ENCODE peak calls at places on chromosomes 13 and 19, in four cellular contexts. O, N, H and R are unnamed samples. For H3K27me3, the result is how much of the 10 kb centered on the place peaks cover.

GRCh38 chr13:49371943-49372636 is 71.8 kb downstream of the CAB39L start:
- DNase-seq in N (no peak), H (no peak), O (no peak), R (no peak)

GRCh38 chr13:40315416-40316064 is 350.9 kb downstream of the FOXO1 start:
- DNase-seq in N (peak), O (no peak), H (no peak), R (peak)

GRCh38 chr19:39428309-39429112 is 7.2 kb downstream of the RPS16 start:
- DNase-seq in O (peak), N (peak), H (peak), R (no peak)

GRCh38 chr19:6362024-6362344 is 653 bp downstream of the CLPP start:
- DNase-seq in O (no peak), N (no peak), H (no peak), R (no peak)

GRCh38 chr19:33381101-33381500 is 7.6 kb downstream of the CEBPG start:
- DNase-seq in N (no peak), H (no peak), O (no peak), R (no peak)

GRCh38 chr13:95452376-95452775 is 100.1 kb upstream of the CLDN10 start:
- DNase-seq in H (no peak), O (no peak), N (no peak), R (peak)

GRCh38 chr13:63167699-63168337 is 1752.2 kb upstream of the PCDH20 start:
- DNase-seq in H (no peak), N (no peak), O (no peak), R (no peak)

GRCh38 chr19:41276231-41276630 is 12.1 kb downstream of the HNRNPUL1 start:
- DNase-seq in O (no peak), H (no peak), N (no peak), R (no peak)

GRCh38 chr19:18386543-18387251 is 739 bp downstream of the GDF15 start:
- DNase-seq in H (peak), O (peak), N (no peak), R (no peak)

GRCh38 chr19:344625-345319 is at the start of gene MIER2:
- DNase-seq in O (peak), N (peak), H (peak), R (peak)

GRCh38 chr19:58356971-58357797 is 3.9 kb upstream of the A1BG start:
- DNase-seq in O (no peak), H (no peak), N (no peak), R (no peak)

GRCh38 chr19:55526216-55527196 is 10.4 kb downstream of the SBK2 start:
- DNase-seq in O (peak), H (peak), N (peak), R (no peak)

GRCh38 chr13:75704194-75704941 is 68.2 kb downstream of the LMO7 start:
- DNase-seq in H (no peak), N (no peak), O (no peak), R (no peak)

GRCh38 chr13:97460853-97461252 is 26.9 kb downstream of the RAP2A start:
- DNase-seq in O (no peak), N (no peak), H (no peak), R (no peak)

GRCh38 chr13:109381546-109382180 is 404.7 kb downstream of the IRS2 start:
- DNase-seq in N (no peak), H (no peak), O (no peak), R (peak)

GRCh38 chr13:31835932-31836331 is 96.6 kb downstream of the RXFP2 start:
- DNase-seq in N (no peak), H (no peak), O (no peak), R (no peak)

GRCh38 chr19:28234637-28235036 is 978.3 kb downstream of the UQCRFS1 start:
- DNase-seq in O (no peak), N (peak), H (no peak), R (no peak)

GRCh38 chr19:13220847-13221246 is 70.6 kb downstream of the IER2 start:
- DNase-seq in N (no peak), O (no peak), H (no peak), R (no peak)

GRCh38 chr13:25371608-25372274 is at the start of gene ATP8A2:
- DNase-seq in N (no peak), H (no peak), O (no peak), R (no peak)

GRCh38 chr13:24068472-24068871 is 92.0 kb upstream of the SPATA13 start:
- DNase-seq in O (no peak), N (no peak), H (no peak), R (no peak)

GRCh38 chr13:51807041-51807440 is 3.1 kb upstream of the DHRS12 start:
- DNase-seq in O (no peak), H (no peak), N (no peak), R (no peak)

GRCh38 chr13:97369269-97369893 is 64.6 kb upstream of the RAP2A start:
- DNase-seq in O (no peak), H (no peak), N (no peak), R (no peak)

GRCh38 chr19:35959040-35959967 is 23.1 kb downstream of the LRFN3 start:
- DNase-seq in H (peak), N (peak), O (peak), R (no peak)
- TF ChIP-seq CTCF in H (peak), N (peak), O (no peak), R (peak)

GRCh38 chr19:46487178-46487801 is 8.4 kb downstream of the PNMA8B start:
- DNase-seq in H (no peak), O (no peak), N (no peak), R (no peak)

GRCh38 chr19:46488551-46488950 is 7.1 kb downstream of the PNMA8B start:
- DNase-seq in O (no peak), N (no peak), H (no peak), R (no peak)

GRCh38 chr19:46487802-46488445 is 7.7 kb downstream of the PNMA8B start:
- DNase-seq in N (peak), O (peak), H (peak), R (peak)

GRCh38 chr19:46489445-46490272 is 6.0 kb downstream of the PNMA8B start:
- DNase-seq in O (peak), N (peak), H (no peak), R (no peak)

DNA sequence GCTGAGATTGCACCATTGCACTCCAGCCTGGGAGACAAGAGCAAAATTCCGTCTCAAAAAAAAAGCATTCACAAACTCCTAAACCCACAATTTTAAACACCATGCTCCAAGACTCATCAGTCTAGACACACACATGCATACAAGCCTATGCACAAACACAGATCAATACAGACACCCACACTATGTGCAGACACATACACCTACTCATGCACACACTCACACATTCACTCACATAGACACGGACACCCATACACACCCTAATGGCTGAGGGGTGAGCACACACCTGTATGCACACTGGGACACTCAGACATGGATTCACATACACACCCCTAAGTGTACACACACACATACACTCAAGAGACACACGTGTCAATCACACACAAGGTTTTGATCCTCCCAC is 9.3 kb downstream of the PNMA8B start:
- DNase-seq in O (no peak), N (no peak), H (no peak), R (no peak)
- H3K27me3 ChIP-seq in O (half or more), N (under half), H (under half), R (half or more)

GRCh38 chr19:2428027-2428690 is 773 bp upstream of the TIMM13 start:
- DNase-seq in N (peak), H (no peak), O (peak), R (no peak)
- TF ChIP-seq POLR2A in N (no peak), H (no peak), O (no peak), R (no peak)

GRCh38 chr13:110676511-110677204 is 29.3 kb downstream of the CARS2 start:
- DNase-seq in H (no peak), N (peak), O (peak), R (no peak)
- TF ChIP-seq CTCF in H (no peak), N (no peak), O (no peak), R (no peak)

GRCh38 chr13:112069727-112070300 is 2.9 kb downstream of the SOX1 start:
- DNase-seq in O (no peak), N (no peak), H (no peak), R (peak)
- H3K27me3 ChIP-seq in O (half or more), N (half or more), H (half or more), R (under half)

GRCh38 chr19:48624791-48625723 is 5.8 kb downstream of the SPHK2 start:
- DNase-seq in O (peak), N (peak), H (peak), R (no peak)

GRCh38 chr19:48625891-48626327 is 6.6 kb downstream of the SPHK2 start:
- DNase-seq in O (peak), N (peak), H (no peak), R (no peak)

GRCh38 chr19:48619692-48620565 is 623 bp downstream of the SPHK2 start:
- DNase-seq in O (no peak), H (no peak), N (no peak), R (no peak)

GRCh38 chr19:48624067-48624594 is 4.8 kb downstream of the SPHK2 start:
- DNase-seq in N (peak), H (peak), O (peak), R (peak)

GRCh38 chr19:48623556-48624066 is 4.3 kb downstream of the SPHK2 start:
- DNase-seq in O (no peak), H (no peak), N (no peak), R (no peak)
- TF ChIP-seq POLR2A in O (no peak), H (no peak), N (no peak), R (no peak)

DNA sequence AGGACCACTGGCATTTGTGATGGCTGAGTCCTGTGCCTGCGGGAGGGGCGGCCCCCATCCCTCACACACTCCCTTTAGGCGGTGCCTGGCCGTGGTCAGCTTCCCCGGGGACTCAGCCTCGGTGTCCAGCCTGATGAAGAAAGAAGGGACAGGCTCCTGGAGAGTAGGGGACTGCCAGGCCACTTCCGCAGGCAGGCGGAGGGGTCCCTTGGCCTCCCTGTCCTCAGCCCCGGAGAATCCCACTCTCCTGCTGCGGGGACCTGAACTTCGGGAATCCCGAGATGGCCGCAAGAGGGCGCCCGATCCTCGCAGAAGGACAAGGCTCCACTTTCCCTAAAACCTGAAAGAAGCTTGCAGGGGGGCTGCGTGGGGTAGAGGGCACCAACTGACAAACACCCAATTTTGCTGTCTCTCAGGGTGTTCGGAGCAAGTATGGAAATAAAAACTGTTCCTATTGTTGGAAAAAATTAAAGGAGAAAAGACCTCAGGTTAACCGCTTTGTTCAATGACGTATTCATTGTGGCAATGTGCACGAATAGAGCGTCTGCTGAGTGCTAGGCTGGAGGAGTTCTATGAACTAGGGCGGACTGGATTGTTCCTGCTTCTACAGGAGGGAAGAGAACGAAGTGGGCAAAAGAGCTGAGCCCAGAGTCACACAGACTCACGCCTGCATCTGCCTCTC is 297.3 kb downstream of the ZNF536 start:
- DNase-seq in O (peak), H (peak), N (peak), R (no peak)
- TF ChIP-seq CTCF in O (peak), H (peak), N (peak), R (peak)